ENCODE peak calls at places on chromosomes 4 and X, in five cellular contexts. H is endothelial cell of umbilical vein, B is spleen, D is prostate gland, T is sigmoid colon. P is an unnamed sample.

GRCh38 chrX:65985922-65986588 is 53.8 kb downstream of the VSIG4 start:
- DNase-seq in H (peak; percentile 49), B (peak; percentile 56), D (peak; percentile 20), T (no peak), P (peak; percentile 12)

GRCh38 chr4:125985856-125986255 is 671.1 kb downstream of the FAT4 start:
- DNase-seq in H (no peak), B (no peak), D (no peak), T (no peak), P (no peak)

GRCh38 chr4:145034727-145035211 is 63.2 kb downstream of the ANAPC10 start:
- DNase-seq in H (no peak), B (no peak), D (no peak), T (no peak), P (no peak)

GRCh38 chrX:46865281-46865680 is 28.4 kb downstream of the RP2 start:
- DNase-seq in H (peak; percentile 78), B (no peak), D (no peak), T (no peak), P (no peak)

GRCh38 chr4:28373601-28374000 is 1513.0 kb downstream of the STIM2 start:
- DNase-seq in H (no peak), B (no peak), D (no peak), T (no peak), P (no peak)

GRCh38 chr4:54281060-54281781 is 52.1 kb downstream of the PDGFRA start:
- DNase-seq in H (peak; percentile 98), B (no peak), D (peak; percentile 90), T (peak; percentile 92), P (peak; percentile 29)

GRCh38 chr4:76518241-76518640 is 83.2 kb downstream of the SHROOM3 start:
- DNase-seq in H (no peak), B (no peak), D (no peak), T (no peak), P (no peak)

GRCh38 chr4:47010347-47011188 is 17.2 kb upstream of the GABRA4 start:
- DNase-seq in H (no peak), B (no peak), D (no peak), T (no peak), P (no peak)

GRCh38 chr4:17468638-17469221 is 43.2 kb downstream of the QDPR start:
- DNase-seq in H (peak; percentile 58), B (no peak), D (no peak), T (no peak), P (no peak)

GRCh38 chrX:14095702-14096101 is 66.0 kb upstream of the GEMIN8 start:
- DNase-seq in H (peak; percentile 47), B (no peak), D (no peak), T (no peak), P (peak; percentile 9)

GRCh38 chr4:33054161-33054560 is 2334.0 kb downstream of the PCDH7 start:
- DNase-seq in H (no peak), B (no peak), D (no peak), T (no peak), P (no peak)

DNA sequence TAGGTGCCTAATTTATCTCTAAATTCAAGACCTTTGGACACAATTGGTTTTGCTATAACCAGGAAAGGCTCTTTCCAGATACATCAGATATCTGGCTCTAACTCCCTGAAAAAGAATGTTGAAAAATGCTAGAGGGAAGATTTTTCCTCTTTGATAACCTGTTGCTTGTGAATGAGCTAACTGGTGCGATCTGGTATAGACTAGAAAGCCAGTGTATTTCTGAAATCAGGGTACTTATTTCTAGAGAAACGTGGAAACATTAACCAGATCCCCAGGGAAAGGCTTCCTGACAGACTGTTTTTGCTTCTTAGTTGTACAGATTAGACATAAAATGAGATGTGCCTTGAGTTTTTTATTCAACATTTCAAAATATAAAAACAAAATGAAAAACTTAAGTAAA is 107.7 kb downstream of the NPNT start:
- DNase-seq in H (no peak), B (no peak), D (no peak), T (no peak), P (no peak)
- TF ChIP-seq POLR2A in H (no peak), B (no peak), D (no peak), T (no peak), P (no peak)

GRCh38 chr4:6782147-6782845 is at the start of gene KIAA0232:
- DNase-seq in H (peak; percentile 84), B (peak; percentile 98), D (peak; percentile 93), T (peak; percentile 95), P (peak; percentile 93)
- H3K4me1 ChIP-seq in H (peaks cover 15% of the 10 kb centered on the region), B (peaks cover 42% of the 10 kb centered on the region), D (peaks cover 29% of the 10 kb centered on the region), T (no peaks in the 10 kb centered on the region), P (peaks cover 48% of the 10 kb centered on the region)

DNA sequence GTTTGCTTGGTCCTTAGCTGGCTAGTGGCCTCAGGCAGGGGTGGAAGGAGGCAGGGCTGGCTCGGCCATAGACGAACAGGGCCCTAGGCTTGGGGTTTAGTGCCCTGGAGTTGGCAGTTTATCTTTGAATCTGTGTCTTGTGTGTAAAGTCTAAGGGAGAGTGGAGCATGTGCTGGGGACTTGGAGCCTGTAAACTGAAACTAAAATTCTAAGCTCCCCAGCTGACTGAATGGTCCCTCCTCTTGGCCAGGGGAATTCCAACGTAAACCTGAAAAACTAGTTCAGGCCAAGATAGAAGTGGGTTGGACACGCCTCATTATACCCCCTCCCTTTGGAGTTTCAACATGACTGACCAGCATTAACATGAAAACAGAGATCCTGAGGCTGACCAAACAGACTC is 46.1 kb upstream of the GPR78 start:
- DNase-seq in H (peak; percentile 23), B (no peak), D (peak; percentile 82), T (no peak), P (peak; percentile 32)
- TF ChIP-seq POLR2AphosphoS5 in H (no peak), B (no peak), D (peak; percentile 94), T (no peak), P (peak; percentile 33)

GRCh38 chr4:52718123-52718522 is 33.1 kb downstream of the ERVMER34-1 start:
- DNase-seq in H (peak; percentile 13), B (no peak), D (no peak), T (no peak), P (no peak)

GRCh38 chr4:52726821-52727580 is 24.2 kb downstream of the ERVMER34-1 start:
- DNase-seq in H (no peak), B (no peak), D (no peak), T (no peak), P (no peak)

GRCh38 chr4:52716364-52717151 is 34.7 kb downstream of the ERVMER34-1 start:
- DNase-seq in H (no peak), B (no peak), D (no peak), T (no peak), P (no peak)

GRCh38 chr4:52721968-52722814 is 29.0 kb downstream of the ERVMER34-1 start:
- DNase-seq in H (peak; percentile 98), B (peak; percentile 95), D (peak; percentile 94), T (peak; percentile 97), P (peak; percentile 94)
- TF ChIP-seq POLR2A in H (peak; percentile 98), B (no peak), D (peak; percentile 31), T (peak; percentile 76), P (peak; percentile 70)

GRCh38 chr4:159160242-159160641 is 57.4 kb downstream of the RAPGEF2 start:
- DNase-seq in H (no peak), B (no peak), D (no peak), T (no peak), P (no peak)

GRCh38 chr4:159158083-159158617 is 55.3 kb downstream of the RAPGEF2 start:
- DNase-seq in H (peak; percentile 55), B (no peak), D (no peak), T (no peak), P (no peak)

GRCh38 chr4:159162576-159162975 is 59.7 kb downstream of the RAPGEF2 start:
- DNase-seq in H (no peak), B (no peak), D (no peak), T (no peak), P (no peak)

GRCh38 chr4:159159611-159160010 is 56.7 kb downstream of the RAPGEF2 start:
- DNase-seq in H (peak; percentile 83), B (no peak), D (no peak), T (no peak), P (no peak)

GRCh38 chr4:159158989-159159388 is 56.1 kb downstream of the RAPGEF2 start:
- DNase-seq in H (peak; percentile 46), B (no peak), D (no peak), T (no peak), P (no peak)
- H3K4me1 ChIP-seq in H (peaks cover 22% of the 10 kb centered on the region), B (peaks cover 3% of the 10 kb centered on the region), D (no peaks in the 10 kb centered on the region), T (no peaks in the 10 kb centered on the region), P (peaks cover 23% of the 10 kb centered on the region)

GRCh38 chr4:112517067-112517588 is 1.1 kb upstream of the NEUROG2 start:
- DNase-seq in H (no peak), B (no peak), D (no peak), T (no peak), P (no peak)
- TF ChIP-seq POLR2AphosphoS5 in H (no peak), B (no peak), D (no peak), T (no peak), P (no peak)